ENCODE peak calls at places on chromosomes 16 and 17, in four cellular contexts. One of them, this sample, is unnamed.

GRCh38 chr16:84925092-84925772 is 86.1 kb downstream of the ZDHHC7 start:
- DNase-seq in HFFc6: no peak
- DNase-seq in activated CD4-positive, CD25-positive, alpha-beta regulatory T cell: peak
- DNase-seq in NCI-H1436: peak
- DNase-seq in this sample: peak

GRCh38 chr17:50027639-50028206 is 28.2 kb upstream of the ITGA3 start:
- DNase-seq in HFFc6: peak
- DNase-seq in activated CD4-positive, CD25-positive, alpha-beta regulatory T cell: no peak
- DNase-seq in NCI-H1436: no peak
- DNase-seq in this sample: peak

GRCh38 chr17:64403881-64404460 is 13.3 kb upstream of the PECAM1 start:
- DNase-seq in HFFc6: no peak
- DNase-seq in activated CD4-positive, CD25-positive, alpha-beta regulatory T cell: no peak
- DNase-seq in NCI-H1436: no peak
- DNase-seq in this sample: no peak

GRCh38 chr17:14320098-14320497 is 19.2 kb downstream of the HS3ST3B1 start:
- DNase-seq in HFFc6: no peak
- DNase-seq in activated CD4-positive, CD25-positive, alpha-beta regulatory T cell: no peak
- DNase-seq in NCI-H1436: no peak
- DNase-seq in this sample: no peak

GRCh38 chr16:57985204-57986121 is 14.5 kb upstream of the CNGB1 start:
- DNase-seq in HFFc6: no peak
- DNase-seq in activated CD4-positive, CD25-positive, alpha-beta regulatory T cell: no peak
- DNase-seq in NCI-H1436: no peak
- DNase-seq in this sample: no peak

GRCh38 chr17:42422958-42423712 is at the start of gene CAVIN1:
- DNase-seq in HFFc6: peak
- DNase-seq in activated CD4-positive, CD25-positive, alpha-beta regulatory T cell: no peak
- DNase-seq in NCI-H1436: no peak
- DNase-seq in this sample: peak

GRCh38 chr16:85986931-85987749 is 88.2 kb downstream of the IRF8 start:
- DNase-seq in HFFc6: no peak
- DNase-seq in activated CD4-positive, CD25-positive, alpha-beta regulatory T cell: no peak
- DNase-seq in NCI-H1436: no peak
- DNase-seq in this sample: no peak

GRCh38 chr16:81625544-81626152 is 153.4 kb upstream of the PLCG2 start:
- DNase-seq in HFFc6: peak
- DNase-seq in activated CD4-positive, CD25-positive, alpha-beta regulatory T cell: no peak
- DNase-seq in NCI-H1436: no peak
- DNase-seq in this sample: no peak

GRCh38 chr17:27540300-27541105 is 84.3 kb downstream of the KSR1 start:
- DNase-seq in HFFc6: peak
- DNase-seq in activated CD4-positive, CD25-positive, alpha-beta regulatory T cell: no peak
- DNase-seq in NCI-H1436: no peak
- DNase-seq in this sample: no peak

GRCh38 chr17:60311936-60312335 is 80.0 kb downstream of the USP32 start:
- DNase-seq in HFFc6: no peak
- DNase-seq in activated CD4-positive, CD25-positive, alpha-beta regulatory T cell: no peak
- DNase-seq in NCI-H1436: no peak
- DNase-seq in this sample: no peak

GRCh38 chr16:68086336-68086821 is 1.2 kb downstream of the NFATC3 start:
- DNase-seq in HFFc6: peak
- DNase-seq in activated CD4-positive, CD25-positive, alpha-beta regulatory T cell: no peak
- DNase-seq in NCI-H1436: no peak
- DNase-seq in this sample: peak

GRCh38 chr17:8072727-8073461 is 14.6 kb downstream of the ALOX12B start:
- DNase-seq in HFFc6: no peak
- DNase-seq in activated CD4-positive, CD25-positive, alpha-beta regulatory T cell: peak
- DNase-seq in NCI-H1436: no peak
- DNase-seq in this sample: no peak

GRCh38 chr17:81866440-81867122 is 4.6 kb downstream of the ARHGDIA start:
- DNase-seq in HFFc6: no peak
- DNase-seq in activated CD4-positive, CD25-positive, alpha-beta regulatory T cell: no peak
- DNase-seq in NCI-H1436: no peak
- DNase-seq in this sample: no peak

GRCh38 chr16:25155553-25156460 is 44.3 kb downstream of the LCMT1 start:
- DNase-seq in HFFc6: no peak
- DNase-seq in activated CD4-positive, CD25-positive, alpha-beta regulatory T cell: no peak
- DNase-seq in NCI-H1436: no peak
- DNase-seq in this sample: peak

GRCh38 chr16:73177896-73178295 is 130.0 kb upstream of the ZFHX3 start:
- DNase-seq in HFFc6: no peak
- DNase-seq in activated CD4-positive, CD25-positive, alpha-beta regulatory T cell: no peak
- DNase-seq in NCI-H1436: no peak
- DNase-seq in this sample: no peak

GRCh38 chr16:88303890-88304819 is 78.6 kb upstream of the ZNF469 start:
- DNase-seq in HFFc6: peak
- DNase-seq in activated CD4-positive, CD25-positive, alpha-beta regulatory T cell: no peak
- DNase-seq in NCI-H1436: no peak
- DNase-seq in this sample: no peak

GRCh38 chr17:3961564-3962047 is 2.6 kb downstream of the ATP2A3 start:
- DNase-seq in HFFc6: no peak
- DNase-seq in activated CD4-positive, CD25-positive, alpha-beta regulatory T cell: no peak
- DNase-seq in NCI-H1436: no peak
- DNase-seq in this sample: no peak

GRCh38 chr16:8565498-8565897 is 24.8 kb downstream of the TMEM114 start:
- DNase-seq in HFFc6: no peak
- DNase-seq in activated CD4-positive, CD25-positive, alpha-beta regulatory T cell: no peak
- DNase-seq in NCI-H1436: no peak
- DNase-seq in this sample: no peak

GRCh38 chr16:25271421-25271820 is 13.8 kb upstream of the ZKSCAN2 start:
- DNase-seq in HFFc6: no peak
- DNase-seq in activated CD4-positive, CD25-positive, alpha-beta regulatory T cell: no peak
- DNase-seq in NCI-H1436: no peak
- DNase-seq in this sample: no peak

GRCh38 chr17:77926144-77926543 is 32.4 kb upstream of the TNRC6C start:
- DNase-seq in HFFc6: no peak
- DNase-seq in activated CD4-positive, CD25-positive, alpha-beta regulatory T cell: no peak
- DNase-seq in NCI-H1436: no peak
- DNase-seq in this sample: no peak

GRCh38 chr16:15705064-15705565 is 55.1 kb downstream of the NDE1 start:
- DNase-seq in HFFc6: no peak
- DNase-seq in activated CD4-positive, CD25-positive, alpha-beta regulatory T cell: no peak
- DNase-seq in NCI-H1436: no peak
- DNase-seq in this sample: no peak

GRCh38 chr16:66427036-66427446 is at the start of gene BEAN1:
- DNase-seq in HFFc6: no peak
- DNase-seq in activated CD4-positive, CD25-positive, alpha-beta regulatory T cell: no peak
- DNase-seq in NCI-H1436: no peak
- DNase-seq in this sample: no peak

GRCh38 chr17:27419156-27419555 is 37.1 kb upstream of the KSR1 start:
- DNase-seq in HFFc6: no peak
- DNase-seq in activated CD4-positive, CD25-positive, alpha-beta regulatory T cell: no peak
- DNase-seq in NCI-H1436: no peak
- DNase-seq in this sample: no peak

GRCh38 chr17:38333635-38334295 is 10.0 kb downstream of the GPR179 start:
- DNase-seq in HFFc6: no peak
- DNase-seq in activated CD4-positive, CD25-positive, alpha-beta regulatory T cell: no peak
- DNase-seq in NCI-H1436: peak
- DNase-seq in this sample: no peak

GRCh38 chr17:36524428-36524876 is 10.2 kb downstream of the MYO19 start:
- DNase-seq in HFFc6: peak
- DNase-seq in activated CD4-positive, CD25-positive, alpha-beta regulatory T cell: no peak
- DNase-seq in NCI-H1436: no peak
- DNase-seq in this sample: peak

GRCh38 chr16:56274369-56274768 is 83.1 kb downstream of the GNAO1 start:
- DNase-seq in HFFc6: no peak
- DNase-seq in activated CD4-positive, CD25-positive, alpha-beta regulatory T cell: no peak
- DNase-seq in NCI-H1436: no peak
- DNase-seq in this sample: no peak

GRCh38 chr16:12311887-12312286 is 335.4 kb downstream of the SNX29 start:
- DNase-seq in HFFc6: no peak
- DNase-seq in activated CD4-positive, CD25-positive, alpha-beta regulatory T cell: no peak
- DNase-seq in NCI-H1436: no peak
- DNase-seq in this sample: no peak

GRCh38 chr16:27174798-27175197 is 28.5 kb upstream of the KDM8 start:
- DNase-seq in HFFc6: peak
- DNase-seq in activated CD4-positive, CD25-positive, alpha-beta regulatory T cell: no peak
- DNase-seq in NCI-H1436: no peak
- DNase-seq in this sample: no peak

GRCh38 chr17:10046786-10047609 is 141.9 kb upstream of the RCVRN start:
- DNase-seq in HFFc6: no peak
- DNase-seq in activated CD4-positive, CD25-positive, alpha-beta regulatory T cell: no peak
- DNase-seq in NCI-H1436: no peak
- DNase-seq in this sample: no peak

GRCh38 chr16:77833906-77834599 is 45.7 kb downstream of the VAT1L start:
- DNase-seq in HFFc6: no peak
- DNase-seq in activated CD4-positive, CD25-positive, alpha-beta regulatory T cell: no peak
- DNase-seq in NCI-H1436: no peak
- DNase-seq in this sample: peak

GRCh38 chr16:4372578-4373355 is 1.1 kb downstream of the VASN start:
- DNase-seq in HFFc6: peak
- DNase-seq in activated CD4-positive, CD25-positive, alpha-beta regulatory T cell: no peak
- DNase-seq in NCI-H1436: peak
- DNase-seq in this sample: no peak

GRCh38 chr17:61285483-61286320 is 113.9 kb upstream of the TBX2 start:
- DNase-seq in HFFc6: peak
- DNase-seq in activated CD4-positive, CD25-positive, alpha-beta regulatory T cell: no peak
- DNase-seq in NCI-H1436: no peak
- DNase-seq in this sample: no peak

GRCh38 chr17:79461041-79461440 is 149.8 kb downstream of the RBFOX3 start:
- DNase-seq in HFFc6: peak
- DNase-seq in activated CD4-positive, CD25-positive, alpha-beta regulatory T cell: no peak
- DNase-seq in NCI-H1436: no peak
- DNase-seq in this sample: peak

GRCh38 chr16:81797443-81797842 is 18.4 kb downstream of the PLCG2 start:
- DNase-seq in HFFc6: no peak
- DNase-seq in activated CD4-positive, CD25-positive, alpha-beta regulatory T cell: no peak
- DNase-seq in NCI-H1436: no peak
- DNase-seq in this sample: no peak

GRCh38 chr17:70332356-70332755 is 163.0 kb downstream of the KCNJ2 start:
- DNase-seq in HFFc6: no peak
- DNase-seq in activated CD4-positive, CD25-positive, alpha-beta regulatory T cell: no peak
- DNase-seq in NCI-H1436: peak
- DNase-seq in this sample: no peak

This sample was measured in RKO.